ENCODE peak calls at places on chromosomes 7 and 10, in five cellular contexts. One of them, this sample, is unnamed. For H3K4me1, the result is how much of the 10 kb centered on the place peaks cover.

GRCh38 chr10:95454940-95455339 is 106.2 kb downstream of the SORBS1 start:
- DNase-seq in Peyer's patch: no peak
- DNase-seq in endothelial cell of umbilical vein: no peak
- DNase-seq in CD8-positive, alpha-beta T cell: no peak
- DNase-seq in hepatocyte: no peak
- DNase-seq in this sample: no peak

GRCh38 chr10:123911866-123912265 is 20.3 kb upstream of the CPXM2 start:
- DNase-seq in Peyer's patch: no peak
- DNase-seq in endothelial cell of umbilical vein: no peak
- DNase-seq in CD8-positive, alpha-beta T cell: no peak
- DNase-seq in hepatocyte: peak
- DNase-seq in this sample: no peak

GRCh38 chr10:132388901-132389630 is 7.9 kb upstream of the PWWP2B start:
- DNase-seq in Peyer's patch: peak
- DNase-seq in endothelial cell of umbilical vein: no peak
- DNase-seq in CD8-positive, alpha-beta T cell: no peak
- DNase-seq in hepatocyte: no peak
- DNase-seq in this sample: no peak

GRCh38 chr7:34277801-34278195 is 372.5 kb downstream of the BMPER start:
- DNase-seq in Peyer's patch: no peak
- DNase-seq in endothelial cell of umbilical vein: no peak
- DNase-seq in CD8-positive, alpha-beta T cell: no peak
- DNase-seq in hepatocyte: no peak
- DNase-seq in this sample: no peak

GRCh38 chr7:128845987-128846386 is 15.8 kb downstream of the FLNC start:
- DNase-seq in Peyer's patch: no peak
- DNase-seq in endothelial cell of umbilical vein: no peak
- DNase-seq in CD8-positive, alpha-beta T cell: no peak
- DNase-seq in hepatocyte: no peak
- DNase-seq in this sample: no peak

GRCh38 chr10:128892005-128892404 is 575.0 kb upstream of the MGMT start:
- DNase-seq in Peyer's patch: no peak
- DNase-seq in endothelial cell of umbilical vein: no peak
- DNase-seq in CD8-positive, alpha-beta T cell: no peak
- DNase-seq in hepatocyte: no peak
- DNase-seq in this sample: no peak

GRCh38 chr7:131540491-131541162 is 15.8 kb downstream of the PODXL start:
- DNase-seq in Peyer's patch: no peak
- DNase-seq in endothelial cell of umbilical vein: peak
- DNase-seq in CD8-positive, alpha-beta T cell: no peak
- DNase-seq in hepatocyte: no peak
- DNase-seq in this sample: no peak

GRCh38 chr7:105202561-105203130 is 186.1 kb downstream of the SRPK2 start:
- DNase-seq in Peyer's patch: no peak
- DNase-seq in endothelial cell of umbilical vein: peak
- DNase-seq in CD8-positive, alpha-beta T cell: no peak
- DNase-seq in hepatocyte: no peak
- DNase-seq in this sample: no peak

GRCh38 chr7:148993193-148993592 is 35.1 kb downstream of the PDIA4 start:
- DNase-seq in Peyer's patch: no peak
- DNase-seq in endothelial cell of umbilical vein: no peak
- DNase-seq in CD8-positive, alpha-beta T cell: no peak
- DNase-seq in hepatocyte: no peak
- DNase-seq in this sample: no peak

GRCh38 chr10:14556285-14556956 is 218.3 kb downstream of the FAM107B start:
- DNase-seq in Peyer's patch: peak
- DNase-seq in endothelial cell of umbilical vein: peak
- DNase-seq in CD8-positive, alpha-beta T cell: no peak
- DNase-seq in hepatocyte: peak
- DNase-seq in this sample: no peak

GRCh38 chr10:11180228-11180627 is 162.6 kb downstream of the CELF2 start:
- DNase-seq in Peyer's patch: peak
- DNase-seq in endothelial cell of umbilical vein: no peak
- DNase-seq in CD8-positive, alpha-beta T cell: peak
- DNase-seq in hepatocyte: no peak
- DNase-seq in this sample: no peak

GRCh38 chr7:134823400-134823799 is 44.0 kb downstream of the CALD1 start:
- DNase-seq in Peyer's patch: no peak
- DNase-seq in endothelial cell of umbilical vein: no peak
- DNase-seq in CD8-positive, alpha-beta T cell: no peak
- DNase-seq in hepatocyte: no peak
- DNase-seq in this sample: no peak

GRCh38 chr10:123034332-123034731 is 25.5 kb downstream of the ACADSB start:
- DNase-seq in Peyer's patch: no peak
- DNase-seq in endothelial cell of umbilical vein: no peak
- DNase-seq in CD8-positive, alpha-beta T cell: no peak
- DNase-seq in hepatocyte: peak
- DNase-seq in this sample: no peak

GRCh38 chr10:15624405-15625191 is 95.1 kb downstream of the ITGA8 start:
- DNase-seq in Peyer's patch: no peak
- DNase-seq in endothelial cell of umbilical vein: no peak
- DNase-seq in CD8-positive, alpha-beta T cell: no peak
- DNase-seq in hepatocyte: peak
- DNase-seq in this sample: no peak

GRCh38 chr7:26864309-26865093 is at the start of gene SKAP2:
- DNase-seq in Peyer's patch: peak
- DNase-seq in endothelial cell of umbilical vein: peak
- DNase-seq in CD8-positive, alpha-beta T cell: peak
- DNase-seq in hepatocyte: peak
- DNase-seq in this sample: peak

GRCh38 chr10:4691301-4691700 is 134.7 kb upstream of the AKR1E2 start:
- DNase-seq in Peyer's patch: no peak
- DNase-seq in endothelial cell of umbilical vein: no peak
- DNase-seq in CD8-positive, alpha-beta T cell: no peak
- DNase-seq in hepatocyte: no peak
- DNase-seq in this sample: no peak

GRCh38 chr10:104034401-104035053 is 51.2 kb downstream of the COL17A1 start:
- DNase-seq in Peyer's patch: no peak
- DNase-seq in endothelial cell of umbilical vein: no peak
- DNase-seq in CD8-positive, alpha-beta T cell: peak
- DNase-seq in hepatocyte: no peak
- DNase-seq in this sample: no peak

GRCh38 chr10:118835682-118836326 is 81.0 kb upstream of the CACUL1 start:
- DNase-seq in Peyer's patch: no peak
- DNase-seq in endothelial cell of umbilical vein: no peak
- DNase-seq in CD8-positive, alpha-beta T cell: no peak
- DNase-seq in hepatocyte: peak
- DNase-seq in this sample: no peak

GRCh38 chr7:43904533-43905208 is 1.7 kb downstream of the URGCP start:
- DNase-seq in Peyer's patch: no peak
- DNase-seq in endothelial cell of umbilical vein: no peak
- DNase-seq in CD8-positive, alpha-beta T cell: no peak
- DNase-seq in hepatocyte: no peak
- DNase-seq in this sample: no peak

GRCh38 chr7:110911632-110912031 is 179.3 kb upstream of the LRRN3 start:
- DNase-seq in Peyer's patch: no peak
- DNase-seq in endothelial cell of umbilical vein: no peak
- DNase-seq in CD8-positive, alpha-beta T cell: no peak
- DNase-seq in hepatocyte: no peak
- DNase-seq in this sample: no peak

GRCh38 chr7:110909102-110909501 is 181.8 kb upstream of the LRRN3 start:
- DNase-seq in Peyer's patch: no peak
- DNase-seq in endothelial cell of umbilical vein: peak
- DNase-seq in CD8-positive, alpha-beta T cell: no peak
- DNase-seq in hepatocyte: no peak
- DNase-seq in this sample: no peak

GRCh38 chr7:110905773-110906566 is 185.0 kb upstream of the LRRN3 start:
- DNase-seq in Peyer's patch: no peak
- DNase-seq in endothelial cell of umbilical vein: no peak
- DNase-seq in CD8-positive, alpha-beta T cell: no peak
- DNase-seq in hepatocyte: no peak
- DNase-seq in this sample: no peak
- H3K4me3 ChIP-seq in Peyer's patch: no peak
- H3K4me3 ChIP-seq in endothelial cell of umbilical vein: no peak
- H3K4me3 ChIP-seq in CD8-positive, alpha-beta T cell: no peak
- H3K4me3 ChIP-seq in hepatocyte: no peak
- H3K4me3 ChIP-seq in this sample: no peak

DNA sequence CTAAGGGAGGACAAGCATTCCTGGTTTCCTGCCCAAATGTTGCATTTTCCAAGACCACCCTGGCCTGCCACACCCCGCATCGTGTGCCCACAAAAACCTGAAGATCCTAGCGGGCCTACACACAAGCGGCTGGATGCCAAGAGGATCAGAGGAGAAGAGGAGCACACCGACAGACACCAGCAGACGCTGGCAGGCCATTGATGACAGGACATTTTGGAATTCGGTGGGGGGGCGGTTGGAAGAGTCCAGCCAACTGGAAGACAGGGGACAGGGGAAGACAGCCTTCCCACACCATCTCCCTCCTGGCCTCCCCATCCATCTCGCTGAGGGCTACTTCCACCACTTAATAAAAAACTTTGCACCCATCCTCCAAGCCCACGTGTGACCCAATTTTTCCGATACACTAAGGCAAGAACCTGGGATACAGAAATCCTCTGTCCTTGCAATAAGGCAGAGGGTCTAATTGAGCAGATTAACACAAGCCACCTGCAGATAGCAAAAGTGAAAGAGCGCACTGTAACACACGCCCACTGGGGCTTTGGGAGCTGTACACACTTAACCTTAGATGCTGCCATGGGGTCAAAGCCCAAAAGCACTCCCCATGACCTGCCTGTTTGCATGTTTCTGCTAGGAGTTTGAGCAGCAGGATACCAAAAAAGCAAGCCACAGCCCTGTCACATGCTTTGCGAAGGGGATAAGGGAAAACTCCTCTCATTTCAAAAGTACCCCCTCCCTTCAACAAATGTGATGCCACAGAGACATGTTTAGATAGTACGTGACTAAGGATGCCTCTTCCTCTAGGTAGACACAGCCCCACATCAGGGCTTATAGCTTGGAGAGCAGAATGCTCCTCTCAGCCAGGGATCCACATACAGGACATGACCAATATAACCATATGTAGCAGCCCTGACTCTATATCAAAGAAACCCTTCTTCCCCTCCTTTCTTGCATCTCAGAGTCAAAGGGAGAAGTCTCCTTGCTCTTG is 13.4 kb upstream of the SMNDC1 start:
- DNase-seq in Peyer's patch: no peak
- DNase-seq in endothelial cell of umbilical vein: no peak
- DNase-seq in CD8-positive, alpha-beta T cell: no peak
- DNase-seq in hepatocyte: no peak
- DNase-seq in this sample: no peak
- TF ChIP-seq CTCF in Peyer's patch: no peak
- TF ChIP-seq CTCF in endothelial cell of umbilical vein: no peak
- TF ChIP-seq CTCF in CD8-positive, alpha-beta T cell: no peak
- TF ChIP-seq CTCF in hepatocyte: no peak
- TF ChIP-seq CTCF in this sample: no peak

GRCh38 chr10:5948999-5949759 is 28.2 kb downstream of the IL15RA start:
- DNase-seq in Peyer's patch: no peak
- DNase-seq in endothelial cell of umbilical vein: peak
- DNase-seq in CD8-positive, alpha-beta T cell: no peak
- DNase-seq in hepatocyte: peak
- DNase-seq in this sample: no peak
- H3K4me1 ChIP-seq in Peyer's patch: under half
- H3K4me1 ChIP-seq in endothelial cell of umbilical vein: under half
- H3K4me1 ChIP-seq in CD8-positive, alpha-beta T cell: under half
- H3K4me1 ChIP-seq in hepatocyte: under half
- H3K4me1 ChIP-seq in this sample: under half

DNA sequence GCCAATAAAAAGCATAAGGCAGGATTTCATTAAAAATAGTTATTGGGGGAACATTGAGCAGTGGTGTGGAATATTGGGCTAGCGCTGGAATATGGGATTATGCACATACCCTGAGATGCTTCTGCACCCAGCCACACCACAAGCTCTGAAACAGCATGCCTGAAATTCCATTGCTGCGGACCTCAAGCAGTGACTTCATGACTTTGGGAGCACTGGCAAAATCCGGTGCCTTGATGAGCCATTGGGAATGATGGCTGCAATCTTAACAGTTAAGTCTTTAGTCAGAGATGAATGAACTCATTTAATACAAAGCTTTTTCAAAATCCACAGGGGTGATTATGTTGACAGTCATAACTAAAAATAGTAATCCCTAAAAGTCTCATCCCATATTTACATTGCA is 274.7 kb upstream of the MTPN start:
- DNase-seq in Peyer's patch: no peak
- DNase-seq in endothelial cell of umbilical vein: no peak
- DNase-seq in CD8-positive, alpha-beta T cell: no peak
- DNase-seq in hepatocyte: no peak
- DNase-seq in this sample: no peak
- H3K4me3 ChIP-seq in Peyer's patch: no peak
- H3K4me3 ChIP-seq in endothelial cell of umbilical vein: no peak
- H3K4me3 ChIP-seq in CD8-positive, alpha-beta T cell: no peak
- H3K4me3 ChIP-seq in hepatocyte: no peak
- H3K4me3 ChIP-seq in this sample: no peak

GRCh38 chr7:143405671-143406352 is 2.8 kb downstream of the EPHA1 start:
- DNase-seq in Peyer's patch: peak
- DNase-seq in endothelial cell of umbilical vein: no peak
- DNase-seq in CD8-positive, alpha-beta T cell: no peak
- DNase-seq in hepatocyte: no peak
- DNase-seq in this sample: no peak

GRCh38 chr7:143407296-143408246 is 1.1 kb downstream of the EPHA1 start:
- DNase-seq in Peyer's patch: no peak
- DNase-seq in endothelial cell of umbilical vein: no peak
- DNase-seq in CD8-positive, alpha-beta T cell: peak
- DNase-seq in hepatocyte: no peak
- DNase-seq in this sample: no peak

GRCh38 chr7:143410523-143411004 is 1.9 kb upstream of the EPHA1 start:
- DNase-seq in Peyer's patch: no peak
- DNase-seq in endothelial cell of umbilical vein: no peak
- DNase-seq in CD8-positive, alpha-beta T cell: no peak
- DNase-seq in hepatocyte: no peak
- DNase-seq in this sample: no peak

GRCh38 chr7:143408247-143408685 is 390 bp downstream of the EPHA1 start:
- DNase-seq in Peyer's patch: peak
- DNase-seq in endothelial cell of umbilical vein: no peak
- DNase-seq in CD8-positive, alpha-beta T cell: no peak
- DNase-seq in hepatocyte: no peak
- DNase-seq in this sample: no peak

GRCh38 chr7:143408686-143409551 is at the start of gene EPHA1:
- DNase-seq in Peyer's patch: peak
- DNase-seq in endothelial cell of umbilical vein: no peak
- DNase-seq in CD8-positive, alpha-beta T cell: peak
- DNase-seq in hepatocyte: peak
- DNase-seq in this sample: no peak
- TF ChIP-seq CTCF in Peyer's patch: peak
- TF ChIP-seq CTCF in endothelial cell of umbilical vein: peak
- TF ChIP-seq CTCF in CD8-positive, alpha-beta T cell: no peak
- TF ChIP-seq CTCF in hepatocyte: peak
- TF ChIP-seq CTCF in this sample: peak

GRCh38 chr10:121683366-121683765 is 85.1 kb upstream of the FGFR2 start:
- DNase-seq in Peyer's patch: no peak
- DNase-seq in endothelial cell of umbilical vein: no peak
- DNase-seq in CD8-positive, alpha-beta T cell: no peak
- DNase-seq in hepatocyte: no peak
- DNase-seq in this sample: no peak

GRCh38 chr10:121681982-121682687 is 83.9 kb upstream of the FGFR2 start:
- DNase-seq in Peyer's patch: no peak
- DNase-seq in endothelial cell of umbilical vein: peak
- DNase-seq in CD8-positive, alpha-beta T cell: no peak
- DNase-seq in hepatocyte: no peak
- DNase-seq in this sample: no peak

GRCh38 chr10:121684276-121684675 is 86.0 kb upstream of the FGFR2 start:
- DNase-seq in Peyer's patch: no peak
- DNase-seq in endothelial cell of umbilical vein: no peak
- DNase-seq in CD8-positive, alpha-beta T cell: no peak
- DNase-seq in hepatocyte: no peak
- DNase-seq in this sample: no peak

GRCh38 chr10:121681171-121681752 is 83.0 kb upstream of the FGFR2 start:
- DNase-seq in Peyer's patch: no peak
- DNase-seq in endothelial cell of umbilical vein: no peak
- DNase-seq in CD8-positive, alpha-beta T cell: no peak
- DNase-seq in hepatocyte: no peak
- DNase-seq in this sample: no peak

GRCh38 chr10:121683803-121684202 is 85.6 kb upstream of the FGFR2 start:
- DNase-seq in Peyer's patch: no peak
- DNase-seq in endothelial cell of umbilical vein: no peak
- DNase-seq in CD8-positive, alpha-beta T cell: no peak
- DNase-seq in hepatocyte: no peak
- DNase-seq in this sample: no peak
- H3K4me1 ChIP-seq in Peyer's patch: under half
- H3K4me1 ChIP-seq in endothelial cell of umbilical vein: under half
- H3K4me1 ChIP-seq in CD8-positive, alpha-beta T cell: under half
- H3K4me1 ChIP-seq in hepatocyte: under half
- H3K4me1 ChIP-seq in this sample: under half

This sample was measured in tibial nerve.